ENCODE peak calls at places on chromosomes 2 and 18, in five cellular contexts. B is PC-3, A is fibroblast of mammary gland, T is AG10803, Z is bronchial epithelial cell. N is an unnamed sample.

GRCh38 chr18:45856526-45856925 is 31.1 kb downstream of the SIGLEC15 start:
- DNase-seq in B (no peak), A (peak), T (peak), Z (peak), N (peak)

GRCh38 chr18:27808678-27809077 is 368.3 kb downstream of the CDH2 start:
- DNase-seq in B (no peak), A (peak), T (no peak), Z (no peak), N (peak)

GRCh38 chr2:221999702-222000101 is 299.1 kb downstream of the PAX3 start:
- DNase-seq in B (peak), A (peak), T (peak), Z (peak), N (peak)

GRCh38 chr2:30653847-30654246 is 153.4 kb downstream of the CAPN13 start:
- DNase-seq in B (peak), A (peak), T (peak), Z (no peak), N (peak)

GRCh38 chr2:186559848-186560247 is 30.0 kb upstream of the ITGAV start:
- DNase-seq in B (no peak), A (no peak), T (no peak), Z (no peak), N (no peak)

GRCh38 chr18:12520442-12520992 is 112.8 kb downstream of the PRELID3A start:
- DNase-seq in B (no peak), A (peak), T (peak), Z (no peak), N (peak)

GRCh38 chr2:36006444-36006843 is 349.1 kb upstream of the CRIM1 start:
- DNase-seq in B (no peak), A (no peak), T (no peak), Z (no peak), N (no peak)

GRCh38 chr2:44362207-44363015 is 664 bp downstream of the CAMKMT start:
- DNase-seq in B (peak), A (peak), T (peak), Z (peak), N (peak)

GRCh38 chr2:64943387-64944150 is 45.6 kb upstream of the SLC1A4 start:
- DNase-seq in B (peak), A (peak), T (peak), Z (peak), N (no peak)

GRCh38 chr2:190679813-190680591 is 31.1 kb downstream of the NAB1 start:
- DNase-seq in B (peak), A (peak), T (no peak), Z (peak), N (peak)

GRCh38 chr2:24702800-24703199 is 90.4 kb downstream of the PTRHD1 start:
- DNase-seq in B (peak), A (peak), T (peak), Z (peak), N (peak)

GRCh38 chr2:85748948-85749875 is 4.6 kb upstream of the ATOH8 start:
- DNase-seq in B (no peak), A (no peak), T (peak), Z (no peak), N (peak)

GRCh38 chr2:241636182-241636982 is 576 bp downstream of the THAP4 start:
- DNase-seq in B (peak), A (no peak), T (peak), Z (no peak), N (peak)

GRCh38 chr2:186099772-186100171 is 361.2 kb downstream of the FSIP2 start:
- DNase-seq in B (no peak), A (no peak), T (no peak), Z (no peak), N (no peak)

GRCh38 chr2:199384043-199384442 is 73.7 kb downstream of the SATB2 start:
- DNase-seq in B (no peak), A (no peak), T (no peak), Z (no peak), N (no peak)

GRCh38 chr2:162327134-162327769 is 8.8 kb upstream of the IFIH1 start:
- DNase-seq in B (peak), A (peak), T (no peak), Z (no peak), N (peak)

GRCh38 chr18:26103579-26103978 is 13.2 kb upstream of the SS18 start:
- DNase-seq in B (peak), A (no peak), T (no peak), Z (peak), N (peak)

GRCh38 chr2:36427790-36428243 is 72.2 kb downstream of the CRIM1 start:
- DNase-seq in B (peak), A (peak), T (no peak), Z (no peak), N (peak)

GRCh38 chr2:115084446-115084845 is 642.0 kb downstream of the DPP10 start:
- DNase-seq in B (no peak), A (no peak), T (no peak), Z (no peak), N (no peak)

GRCh38 chr2:115077594-115077993 is 635.2 kb downstream of the DPP10 start:
- DNase-seq in B (no peak), A (no peak), T (no peak), Z (no peak), N (no peak)

GRCh38 chr2:115083711-115084110 is 641.3 kb downstream of the DPP10 start:
- DNase-seq in B (no peak), A (no peak), T (no peak), Z (no peak), N (no peak)

DNA sequence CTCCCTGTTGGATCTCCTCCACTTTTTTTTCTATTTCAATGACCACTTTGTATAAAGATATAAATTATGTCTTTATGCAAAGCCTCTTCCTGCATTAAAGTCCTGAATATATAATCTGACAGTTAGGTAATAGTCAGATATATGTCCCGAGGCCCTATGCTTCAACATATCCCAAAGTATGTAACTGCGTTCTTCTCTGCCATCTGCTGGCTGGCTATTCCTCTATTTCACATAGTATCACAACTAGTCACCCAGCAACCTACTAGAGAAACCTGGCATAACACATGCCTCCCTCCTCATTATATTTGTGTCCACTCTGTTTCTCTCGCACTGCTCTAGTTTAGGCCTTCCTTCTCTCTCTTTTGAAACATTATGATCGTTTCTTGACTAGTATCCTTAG is 640.8 kb downstream of the DPP10 start:
- DNase-seq in B (peak), A (no peak), T (no peak), Z (peak), N (no peak)
- TF ChIP-seq CTCF in B (peak), A (no peak), T (no peak), Z (no peak), N (no peak)

GRCh38 chr2:170123593-170123992 is 54.4 kb upstream of the MYO3B start:
- DNase-seq in B (peak), A (no peak), T (no peak), Z (peak), N (peak)
- TF ChIP-seq CTCF in B (peak), A (no peak), T (peak), Z (no peak), N (peak)

GRCh38 chr2:126399001-126399400 is 257.0 kb upstream of the GYPC start:
- DNase-seq in B (no peak), A (no peak), T (no peak), Z (no peak), N (no peak)
- TF ChIP-seq CTCF in B (no peak), A (no peak), T (no peak), Z (no peak), N (no peak)

DNA sequence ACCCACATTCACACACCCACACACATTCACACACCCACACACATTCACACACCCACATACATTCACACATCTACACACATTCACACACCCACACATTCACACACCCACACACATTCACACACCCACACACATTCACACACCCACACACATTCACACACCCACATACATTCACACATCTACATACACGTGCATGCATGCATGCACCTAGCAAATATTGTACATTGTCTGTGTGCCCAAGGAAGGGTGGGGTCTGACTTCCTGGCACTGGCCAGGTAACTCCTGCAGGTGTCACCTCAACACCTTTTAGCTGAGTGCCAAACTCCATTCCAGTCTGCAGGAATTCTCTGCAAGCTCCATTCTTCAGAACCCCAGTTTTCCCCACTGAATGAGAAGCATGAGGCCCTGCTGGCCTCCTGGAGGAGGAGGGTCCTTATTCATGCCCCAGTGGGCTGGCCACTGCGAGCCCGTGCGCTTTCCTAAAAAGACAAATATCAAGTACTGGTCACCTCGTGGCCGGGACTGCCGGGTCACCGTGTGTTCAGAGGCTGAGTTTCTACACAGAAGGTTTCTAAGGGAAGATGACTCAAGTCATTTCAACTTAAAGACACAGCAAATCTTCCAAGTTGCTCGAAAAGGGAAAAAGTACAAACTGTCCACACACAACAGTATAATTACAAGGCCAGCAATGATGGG is 131.5 kb downstream of the HDAC4 start:
- DNase-seq in B (no peak), A (no peak), T (no peak), Z (no peak), N (no peak)
- TF ChIP-seq CTCF in B (no peak), A (no peak), T (no peak), Z (peak), N (no peak)

GRCh38 chr2:118846667-118847446 is 591 bp downstream of the EN1 start:
- DNase-seq in B (peak), A (peak), T (peak), Z (no peak), N (peak)
- TF ChIP-seq CTCF in B (no peak), A (no peak), T (no peak), Z (no peak), N (no peak)

GRCh38 chr2:127343277-127343676 is 44.5 kb downstream of the MAP3K2 start:
- DNase-seq in B (no peak), A (no peak), T (no peak), Z (no peak), N (no peak)

GRCh38 chr2:127347734-127348392 is 39.9 kb downstream of the MAP3K2 start:
- DNase-seq in B (no peak), A (no peak), T (no peak), Z (no peak), N (no peak)

GRCh38 chr2:127347000-127347399 is 40.8 kb downstream of the MAP3K2 start:
- DNase-seq in B (no peak), A (no peak), T (no peak), Z (no peak), N (no peak)

DNA sequence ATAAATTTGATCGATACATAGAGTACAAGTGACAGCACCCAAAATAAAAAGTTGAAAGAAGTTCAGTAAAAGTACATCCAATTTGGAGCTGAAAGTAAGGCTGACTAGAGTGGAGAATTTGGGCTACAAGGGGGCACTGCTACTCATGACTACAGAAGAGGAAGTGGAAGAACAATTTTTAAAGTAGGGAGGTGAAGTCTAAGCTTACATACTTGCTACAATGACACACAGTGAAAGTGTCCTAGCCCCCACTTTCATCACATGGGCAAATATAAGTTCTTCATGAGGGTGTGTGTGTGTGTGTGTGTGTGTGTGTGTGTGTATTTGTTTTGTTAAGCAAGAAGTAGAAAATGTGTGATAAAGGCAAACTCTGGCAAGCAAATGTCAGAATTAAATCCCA is 45.7 kb downstream of the MAP3K2 start:
- DNase-seq in B (no peak), A (no peak), T (no peak), Z (no peak), N (peak)
- TF ChIP-seq CTCF in B (no peak), A (no peak), T (no peak), Z (no peak), N (no peak)

GRCh38 chr18:23316986-23317385 is 136.1 kb upstream of the RIOK3 start:
- DNase-seq in B (peak), A (no peak), T (no peak), Z (no peak), N (no peak)

GRCh38 chr18:23317975-23318675 is 135.0 kb upstream of the RIOK3 start:
- DNase-seq in B (peak), A (peak), T (peak), Z (peak), N (peak)

GRCh38 chr18:23311346-23312103 is 141.6 kb upstream of the RIOK3 start:
- DNase-seq in B (peak), A (peak), T (peak), Z (peak), N (peak)

GRCh38 chr18:23314672-23315071 is 138.4 kb upstream of the RIOK3 start:
- DNase-seq in B (no peak), A (no peak), T (no peak), Z (no peak), N (no peak)

GRCh38 chr18:23313379-23313778 is 139.7 kb upstream of the RIOK3 start:
- DNase-seq in B (no peak), A (no peak), T (no peak), Z (no peak), N (no peak)
- TF ChIP-seq CTCF in B (no peak), A (no peak), T (no peak), Z (no peak), N (no peak)

GRCh38 chr2:120686511-120687168 is 49.0 kb upstream of the GLI2 start:
- DNase-seq in B (no peak), A (no peak), T (no peak), Z (no peak), N (no peak)
- TF ChIP-seq CTCF in B (peak), A (peak), T (peak), Z (peak), N (peak)

DNA sequence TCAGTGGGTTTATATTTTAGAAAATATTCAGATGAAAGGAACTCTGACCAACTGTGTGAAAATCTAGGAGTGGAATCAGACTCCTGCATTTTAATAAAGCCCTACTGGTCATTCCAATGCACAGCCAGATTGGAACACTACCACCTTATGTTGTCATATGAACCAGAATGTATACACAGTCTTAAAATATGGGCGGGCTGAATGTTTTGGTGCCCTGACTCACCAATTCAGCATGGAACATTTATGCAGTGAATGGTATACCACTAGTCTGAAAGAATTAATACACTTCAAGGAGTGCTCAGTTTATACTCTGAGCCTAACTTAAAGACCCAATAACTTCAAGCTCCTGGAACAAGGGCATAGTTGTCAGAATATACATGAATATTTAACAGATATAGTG is 280.9 kb upstream of the TCF4 start:
- DNase-seq in B (peak), A (peak), T (no peak), Z (peak), N (peak)
- TF ChIP-seq CTCF in B (no peak), A (no peak), T (peak), Z (no peak), N (no peak)

GRCh38 chr2:167759531-167759930 is 487.9 kb downstream of the STK39 start:
- DNase-seq in B (no peak), A (no peak), T (no peak), Z (no peak), N (no peak)
- TF ChIP-seq CTCF in B (no peak), A (no peak), T (no peak), Z (no peak), N (peak)